ENCODE peak calls at places on chromosomes 5 and 9, in five cellular contexts. G is HT1080; S is CD8-positive, alpha-beta memory T cell; D is foreskin fibroblast; B is breast epithelium. H is an unnamed sample.

GRCh38 chr5:163395794-163396193 is 41.6 kb upstream of the CCNG1 start:
- DNase-seq in G (no peak), S (no peak), D (no peak), B (no peak), H (no peak)

GRCh38 chr5:153523831-153524230 is 33.4 kb downstream of the GRIA1 start:
- DNase-seq in G (peak), S (no peak), D (peak), B (no peak), H (no peak)

GRCh38 chr9:132509921-132510874 is 72.2 kb upstream of the BARHL1 start:
- DNase-seq in G (no peak), S (no peak), D (no peak), B (no peak), H (no peak)

GRCh38 chr5:16702964-16703363 is 86.2 kb upstream of the RETREG1 start:
- DNase-seq in G (no peak), S (no peak), D (no peak), B (no peak), H (no peak)

GRCh38 chr5:83313431-83313830 is 158.1 kb upstream of the VCAN start:
- DNase-seq in G (no peak), S (no peak), D (peak), B (no peak), H (no peak)

GRCh38 chr9:130501645-130502044 is 56.9 kb downstream of the ASS1 start:
- DNase-seq in G (no peak), S (no peak), D (no peak), B (no peak), H (peak)

GRCh38 chr9:26685857-26686256 is 206.7 kb downstream of the CAAP1 start:
- DNase-seq in G (peak), S (no peak), D (no peak), B (no peak), H (peak)

GRCh38 chr5:133289686-133290367 is 238.0 kb downstream of the HSPA4 start:
- DNase-seq in G (no peak), S (no peak), D (no peak), B (no peak), H (peak)

GRCh38 chr9:22214497-22215031 is 205.5 kb upstream of the CDKN2B start:
- DNase-seq in G (peak), S (no peak), D (peak), B (no peak), H (no peak)

GRCh38 chr5:37831821-37832524 is 7.9 kb downstream of the GDNF start:
- DNase-seq in G (no peak), S (no peak), D (peak), B (no peak), H (no peak)

GRCh38 chr9:841371-842209 is at the start of gene DMRT1:
- DNase-seq in G (no peak), S (no peak), D (no peak), B (no peak), H (no peak)

GRCh38 chr9:131936929-131937328 is 142.7 kb downstream of the MED27 start:
- DNase-seq in G (no peak), S (no peak), D (no peak), B (no peak), H (no peak)

GRCh38 chr9:126661521-126662251 is 48.0 kb downstream of the LMX1B start:
- DNase-seq in G (peak), S (no peak), D (no peak), B (peak), H (peak)

GRCh38 chr5:118956727-118957126 is 31.6 kb downstream of the DTWD2 start:
- DNase-seq in G (peak), S (no peak), D (peak), B (no peak), H (peak)

GRCh38 chr9:121153642-121154041 is 48.0 kb downstream of the RAB14 start:
- DNase-seq in G (no peak), S (no peak), D (no peak), B (no peak), H (no peak)